ENCODE peak calls at places on chromosomes 11 and 22, in seven cellular contexts. One of them, this sample, is unnamed.

GRCh38 chr11:60161107-60161506 is 21.8 kb downstream of the MS4A6A start:
- DNase-seq in kidney: no peak
- DNase-seq in gastrocnemius medialis: no peak
- DNase-seq in body of pancreas: no peak
- DNase-seq in breast epithelium: no peak
- DNase-seq in neuronal stem cell: no peak
- DNase-seq in cardiac muscle cell: no peak
- DNase-seq in this sample: no peak

GRCh38 chr22:44917372-44918165 is 92.2 kb downstream of the PHF21B start:
- DNase-seq in kidney: peak; percentile 38
- DNase-seq in gastrocnemius medialis: no peak
- DNase-seq in body of pancreas: no peak
- DNase-seq in breast epithelium: peak; percentile 15
- DNase-seq in neuronal stem cell: no peak
- DNase-seq in cardiac muscle cell: no peak
- DNase-seq in this sample: no peak

GRCh38 chr11:75602916-75603315 is 40.9 kb downstream of the SERPINH1 start:
- DNase-seq in kidney: no peak
- DNase-seq in gastrocnemius medialis: no peak
- DNase-seq in body of pancreas: no peak
- DNase-seq in breast epithelium: no peak
- DNase-seq in neuronal stem cell: no peak
- DNase-seq in cardiac muscle cell: peak; percentile 60
- DNase-seq in this sample: no peak

GRCh38 chr11:77395460-77396175 is 78.3 kb downstream of the PAK1 start:
- DNase-seq in kidney: no peak
- DNase-seq in gastrocnemius medialis: peak; percentile 65
- DNase-seq in body of pancreas: no peak
- DNase-seq in breast epithelium: no peak
- DNase-seq in neuronal stem cell: no peak
- DNase-seq in cardiac muscle cell: no peak
- DNase-seq in this sample: no peak

GRCh38 chr22:31036671-31037550 is 44.2 kb upstream of the SMTN start:
- DNase-seq in kidney: peak; percentile 69
- DNase-seq in gastrocnemius medialis: no peak
- DNase-seq in body of pancreas: no peak
- DNase-seq in breast epithelium: no peak
- DNase-seq in neuronal stem cell: no peak
- DNase-seq in cardiac muscle cell: peak; percentile 38
- DNase-seq in this sample: no peak

GRCh38 chr11:27355575-27356104 is 7.4 kb downstream of the CCDC34 start:
- DNase-seq in kidney: no peak
- DNase-seq in gastrocnemius medialis: no peak
- DNase-seq in body of pancreas: no peak
- DNase-seq in breast epithelium: no peak
- DNase-seq in neuronal stem cell: no peak
- DNase-seq in cardiac muscle cell: no peak
- DNase-seq in this sample: no peak

GRCh38 chr11:102819491-102819890 is 21.5 kb upstream of the MMP1 start:
- DNase-seq in kidney: no peak
- DNase-seq in gastrocnemius medialis: no peak
- DNase-seq in body of pancreas: no peak
- DNase-seq in breast epithelium: no peak
- DNase-seq in neuronal stem cell: no peak
- DNase-seq in cardiac muscle cell: no peak
- DNase-seq in this sample: no peak

GRCh38 chr22:43066844-43067385 is 22.3 kb downstream of the TTLL1 start:
- DNase-seq in kidney: no peak
- DNase-seq in gastrocnemius medialis: no peak
- DNase-seq in body of pancreas: no peak
- DNase-seq in breast epithelium: no peak
- DNase-seq in neuronal stem cell: no peak
- DNase-seq in cardiac muscle cell: no peak
- DNase-seq in this sample: no peak

GRCh38 chr22:25139062-25139461 is 60.6 kb upstream of the CRYBB3 start:
- DNase-seq in kidney: no peak
- DNase-seq in gastrocnemius medialis: no peak
- DNase-seq in body of pancreas: peak; percentile 18
- DNase-seq in breast epithelium: no peak
- DNase-seq in neuronal stem cell: no peak
- DNase-seq in cardiac muscle cell: peak; percentile 39
- DNase-seq in this sample: no peak

GRCh38 chr11:113398669-113399430 is 11.3 kb downstream of the ANKK1 start:
- DNase-seq in kidney: no peak
- DNase-seq in gastrocnemius medialis: no peak
- DNase-seq in body of pancreas: no peak
- DNase-seq in breast epithelium: no peak
- DNase-seq in neuronal stem cell: no peak
- DNase-seq in cardiac muscle cell: no peak
- DNase-seq in this sample: no peak

GRCh38 chr11:92911478-92911877 is 58.0 kb upstream of the MTNR1B start:
- DNase-seq in kidney: no peak
- DNase-seq in gastrocnemius medialis: no peak
- DNase-seq in body of pancreas: no peak
- DNase-seq in breast epithelium: no peak
- DNase-seq in neuronal stem cell: no peak
- DNase-seq in cardiac muscle cell: no peak
- DNase-seq in this sample: no peak

GRCh38 chr22:47209547-47210023 is 447.1 kb downstream of the TBC1D22A start:
- DNase-seq in kidney: peak; percentile 64
- DNase-seq in gastrocnemius medialis: no peak
- DNase-seq in body of pancreas: no peak
- DNase-seq in breast epithelium: no peak
- DNase-seq in neuronal stem cell: no peak
- DNase-seq in cardiac muscle cell: no peak
- DNase-seq in this sample: peak; percentile 12

GRCh38 chr22:30089655-30089974 is 9.4 kb downstream of the HORMAD2 start:
- DNase-seq in kidney: no peak
- DNase-seq in gastrocnemius medialis: no peak
- DNase-seq in body of pancreas: no peak
- DNase-seq in breast epithelium: no peak
- DNase-seq in neuronal stem cell: no peak
- DNase-seq in cardiac muscle cell: no peak
- DNase-seq in this sample: no peak

GRCh38 chr11:35142481-35143207 is 3.7 kb downstream of the CD44 start:
- DNase-seq in kidney: no peak
- DNase-seq in gastrocnemius medialis: no peak
- DNase-seq in body of pancreas: peak; percentile 15
- DNase-seq in breast epithelium: no peak
- DNase-seq in neuronal stem cell: no peak
- DNase-seq in cardiac muscle cell: peak; percentile 41
- DNase-seq in this sample: no peak

GRCh38 chr22:31342389-31343125 is 3.6 kb downstream of the PATZ1 start:
- DNase-seq in kidney: no peak
- DNase-seq in gastrocnemius medialis: no peak
- DNase-seq in body of pancreas: no peak
- DNase-seq in breast epithelium: no peak
- DNase-seq in neuronal stem cell: peak; percentile 18
- DNase-seq in cardiac muscle cell: no peak
- DNase-seq in this sample: no peak

GRCh38 chr22:37538590-37539357 is 19.6 kb upstream of the CARD10 start:
- DNase-seq in kidney: peak; percentile 97
- DNase-seq in gastrocnemius medialis: peak; percentile 82
- DNase-seq in body of pancreas: peak; percentile 96
- DNase-seq in breast epithelium: peak; percentile 94
- DNase-seq in neuronal stem cell: peak; percentile 89
- DNase-seq in cardiac muscle cell: peak; percentile 98
- DNase-seq in this sample: peak; percentile 97
- H3K4me3 ChIP-seq in kidney: peak overlapping the region; percentile 32
- H3K4me3 ChIP-seq in gastrocnemius medialis: no peak overlapping the region
- H3K4me3 ChIP-seq in body of pancreas: no peak overlapping the region
- H3K4me3 ChIP-seq in breast epithelium: no peak overlapping the region
- H3K4me3 ChIP-seq in neuronal stem cell: no peak overlapping the region
- H3K4me3 ChIP-seq in cardiac muscle cell: no peak overlapping the region
- H3K4me3 ChIP-seq in this sample: no peak overlapping the region

GRCh38 chr11:67666676-67667489 is 7.5 kb downstream of the ALDH3B2 start:
- DNase-seq in kidney: no peak
- DNase-seq in gastrocnemius medialis: no peak
- DNase-seq in body of pancreas: no peak
- DNase-seq in breast epithelium: no peak
- DNase-seq in neuronal stem cell: no peak
- DNase-seq in cardiac muscle cell: no peak
- DNase-seq in this sample: peak; percentile 55

GRCh38 chr11:67665537-67666302 is 8.7 kb downstream of the ALDH3B2 start:
- DNase-seq in kidney: peak; percentile 72
- DNase-seq in gastrocnemius medialis: no peak
- DNase-seq in body of pancreas: peak; percentile 48
- DNase-seq in breast epithelium: no peak
- DNase-seq in neuronal stem cell: no peak
- DNase-seq in cardiac muscle cell: no peak
- DNase-seq in this sample: peak; percentile 55

GRCh38 chr11:67667490-67668190 is 6.8 kb downstream of the ALDH3B2 start:
- DNase-seq in kidney: peak; percentile 80
- DNase-seq in gastrocnemius medialis: no peak
- DNase-seq in body of pancreas: no peak
- DNase-seq in breast epithelium: no peak
- DNase-seq in neuronal stem cell: no peak
- DNase-seq in cardiac muscle cell: no peak
- DNase-seq in this sample: no peak

GRCh38 chr11:67664696-67665536 is 9.5 kb downstream of the ALDH3B2 start:
- DNase-seq in kidney: no peak
- DNase-seq in gastrocnemius medialis: no peak
- DNase-seq in body of pancreas: no peak
- DNase-seq in breast epithelium: no peak
- DNase-seq in neuronal stem cell: no peak
- DNase-seq in cardiac muscle cell: no peak
- DNase-seq in this sample: no peak

GRCh38 chr11:67666303-67666645 is 8.1 kb downstream of the ALDH3B2 start:
- DNase-seq in kidney: no peak
- DNase-seq in gastrocnemius medialis: no peak
- DNase-seq in body of pancreas: no peak
- DNase-seq in breast epithelium: no peak
- DNase-seq in neuronal stem cell: no peak
- DNase-seq in cardiac muscle cell: no peak
- DNase-seq in this sample: no peak
- H3K4me1 ChIP-seq in kidney: no peaks in the 10 kb centered on the region
- H3K4me1 ChIP-seq in gastrocnemius medialis: no peaks in the 10 kb centered on the region
- H3K4me1 ChIP-seq in body of pancreas: no peaks in the 10 kb centered on the region
- H3K4me1 ChIP-seq in breast epithelium: no peaks in the 10 kb centered on the region
- H3K4me1 ChIP-seq in neuronal stem cell: peaks cover 1% of the 10 kb centered on the region
- H3K4me1 ChIP-seq in cardiac muscle cell: no peaks in the 10 kb centered on the region
- H3K4me1 ChIP-seq in this sample: no peaks in the 10 kb centered on the region

GRCh38 chr22:46081036-46081830 is 69.1 kb upstream of the PPARA start:
- DNase-seq in kidney: peak; percentile 76
- DNase-seq in gastrocnemius medialis: no peak
- DNase-seq in body of pancreas: no peak
- DNase-seq in breast epithelium: peak; percentile 52
- DNase-seq in neuronal stem cell: no peak
- DNase-seq in cardiac muscle cell: no peak
- DNase-seq in this sample: peak; percentile 20

GRCh38 chr22:46081831-46082210 is 68.5 kb upstream of the PPARA start:
- DNase-seq in kidney: peak; percentile 50
- DNase-seq in gastrocnemius medialis: no peak
- DNase-seq in body of pancreas: no peak
- DNase-seq in breast epithelium: peak; percentile 48
- DNase-seq in neuronal stem cell: no peak
- DNase-seq in cardiac muscle cell: no peak
- DNase-seq in this sample: peak; percentile 13

GRCh38 chr22:46083383-46084350 is 66.7 kb upstream of the PPARA start:
- DNase-seq in kidney: peak; percentile 66
- DNase-seq in gastrocnemius medialis: no peak
- DNase-seq in body of pancreas: no peak
- DNase-seq in breast epithelium: peak; percentile 46
- DNase-seq in neuronal stem cell: no peak
- DNase-seq in cardiac muscle cell: no peak
- DNase-seq in this sample: peak; percentile 15

GRCh38 chr22:46084376-46084775 is 66.0 kb upstream of the PPARA start:
- DNase-seq in kidney: peak; percentile 64
- DNase-seq in gastrocnemius medialis: no peak
- DNase-seq in body of pancreas: no peak
- DNase-seq in breast epithelium: no peak
- DNase-seq in neuronal stem cell: no peak
- DNase-seq in cardiac muscle cell: no peak
- DNase-seq in this sample: peak; percentile 65

GRCh38 chr22:46082633-46083032 is 67.7 kb upstream of the PPARA start:
- DNase-seq in kidney: no peak
- DNase-seq in gastrocnemius medialis: no peak
- DNase-seq in body of pancreas: no peak
- DNase-seq in breast epithelium: no peak
- DNase-seq in neuronal stem cell: no peak
- DNase-seq in cardiac muscle cell: no peak
- DNase-seq in this sample: no peak
- H3K4me3 ChIP-seq in kidney: no peak overlapping the region
- H3K4me3 ChIP-seq in gastrocnemius medialis: no peak overlapping the region
- H3K4me3 ChIP-seq in body of pancreas: no peak overlapping the region
- H3K4me3 ChIP-seq in breast epithelium: no peak overlapping the region
- H3K4me3 ChIP-seq in neuronal stem cell: no peak overlapping the region
- H3K4me3 ChIP-seq in cardiac muscle cell: no peak overlapping the region
- H3K4me3 ChIP-seq in this sample: no peak overlapping the region

GRCh38 chr11:3837793-3838192 is 3.0 kb downstream of the RHOG start:
- DNase-seq in kidney: no peak
- DNase-seq in gastrocnemius medialis: peak; percentile 27
- DNase-seq in body of pancreas: peak; percentile 70
- DNase-seq in breast epithelium: no peak
- DNase-seq in neuronal stem cell: no peak
- DNase-seq in cardiac muscle cell: peak; percentile 53
- DNase-seq in this sample: no peak

GRCh38 chr11:3838504-3838903 is 2.3 kb downstream of the RHOG start:
- DNase-seq in kidney: no peak
- DNase-seq in gastrocnemius medialis: no peak
- DNase-seq in body of pancreas: no peak
- DNase-seq in breast epithelium: no peak
- DNase-seq in neuronal stem cell: no peak
- DNase-seq in cardiac muscle cell: no peak
- DNase-seq in this sample: no peak

GRCh38 chr11:3840870-3841425 is at the start of gene RHOG:
- DNase-seq in kidney: peak; percentile 97
- DNase-seq in gastrocnemius medialis: peak; percentile 71
- DNase-seq in body of pancreas: peak; percentile 84
- DNase-seq in breast epithelium: peak; percentile 75
- DNase-seq in neuronal stem cell: peak; percentile 58
- DNase-seq in cardiac muscle cell: peak; percentile 89
- DNase-seq in this sample: peak; percentile 96

GRCh38 chr11:3841426-3842304 is 906 bp upstream of the RHOG start:
- DNase-seq in kidney: peak; percentile 94
- DNase-seq in gastrocnemius medialis: peak; percentile 68
- DNase-seq in body of pancreas: peak; percentile 85
- DNase-seq in breast epithelium: peak; percentile 80
- DNase-seq in neuronal stem cell: peak; percentile 61
- DNase-seq in cardiac muscle cell: peak; percentile 91
- DNase-seq in this sample: peak; percentile 93

DNA sequence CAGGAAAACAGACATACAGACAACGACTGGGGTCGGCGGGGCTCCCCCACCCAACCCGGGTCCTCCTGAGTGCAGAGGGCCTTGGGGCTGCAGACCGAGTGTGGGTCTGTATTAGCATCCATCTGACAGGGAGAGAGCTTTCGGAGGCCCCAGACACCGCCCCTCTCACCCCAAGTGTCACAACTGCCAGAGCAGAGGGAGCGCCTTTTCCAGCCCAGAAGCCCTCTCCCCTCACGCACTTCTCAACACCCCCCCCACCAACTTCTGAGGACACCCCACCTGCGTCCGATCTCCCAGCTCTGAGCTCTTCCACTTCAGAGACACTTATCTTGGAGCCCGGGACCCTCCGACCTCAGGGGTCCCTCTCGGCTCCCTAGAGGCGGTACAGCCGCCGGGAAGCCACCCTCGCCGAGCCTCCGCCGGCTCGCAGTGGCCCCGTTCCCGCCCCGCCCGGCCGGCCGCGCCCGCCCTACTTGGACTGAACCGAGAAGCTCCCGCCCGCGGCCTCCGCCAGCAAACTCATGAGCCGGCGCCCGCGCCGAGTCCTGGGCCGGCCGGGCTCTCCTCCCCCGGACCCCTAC is 380 bp downstream of the RHOG start:
- DNase-seq in kidney: peak; percentile 82
- DNase-seq in gastrocnemius medialis: no peak
- DNase-seq in body of pancreas: no peak
- DNase-seq in breast epithelium: no peak
- DNase-seq in neuronal stem cell: peak; percentile 63
- DNase-seq in cardiac muscle cell: no peak
- DNase-seq in this sample: peak; percentile 95
- H3K4me1 ChIP-seq in kidney: peaks cover 11% of the 10 kb centered on the region
- H3K4me1 ChIP-seq in gastrocnemius medialis: peaks cover 13% of the 10 kb centered on the region
- H3K4me1 ChIP-seq in body of pancreas: peaks cover 35% of the 10 kb centered on the region
- H3K4me1 ChIP-seq in breast epithelium: no peaks in the 10 kb centered on the region
- H3K4me1 ChIP-seq in neuronal stem cell: peaks cover 6% of the 10 kb centered on the region
- H3K4me1 ChIP-seq in cardiac muscle cell: peaks cover 4% of the 10 kb centered on the region
- H3K4me1 ChIP-seq in this sample: peaks cover 42% of the 10 kb centered on the region

This sample was measured in upper lobe of left lung.